ENCODE peak calls at places on chromosomes 7 and 10, in eight cellular contexts. Q is HCT116, P is mesenchymal stem cell, X is PC-9, M is mammary epithelial cell, Y is SK-N-SH, K is fibroblast of lung, T is neural progenitor cell. B is an unnamed sample.
A peak's percentile ranks its signal among the peaks of the same experiment; 100 is the strongest.

GRCh38 chr10:117663750-117664149 is 121.2 kb downstream of the EMX2 start:
- DNase-seq in Q (peak; percentile 33), P (peak; percentile 94), X (peak; percentile 73), M (peak; percentile 82), Y (no peak), K (peak; percentile 79), T (no peak), B (no peak)

GRCh38 chr10:98096316-98096715 is 38.1 kb upstream of the R3HCC1L start:
- DNase-seq in Q (no peak), P (no peak), X (no peak), M (no peak), Y (no peak), K (no peak), T (no peak), B (no peak)

GRCh38 chr7:98788921-98789320 is 80.9 kb downstream of the TMEM130 start:
- DNase-seq in Q (no peak), P (no peak), X (no peak), M (no peak), Y (no peak), K (peak; percentile 89), T (no peak), B (no peak)

GRCh38 chr7:147992698-147993097 is 597.9 kb upstream of the C7orf33 start:
- DNase-seq in Q (no peak), P (no peak), X (no peak), M (no peak), Y (no peak), K (no peak), T (no peak), B (no peak)

GRCh38 chr10:121862624-121863023 is 65.2 kb downstream of the ATE1 start:
- DNase-seq in Q (no peak), P (no peak), X (no peak), M (no peak), Y (no peak), K (no peak), T (no peak), B (peak; percentile 69)

GRCh38 chr10:344582-345200 is 209.4 kb downstream of the ZMYND11 start:
- DNase-seq in Q (no peak), P (no peak), X (no peak), M (no peak), Y (no peak), K (no peak), T (no peak), B (no peak)

GRCh38 chr10:126398924-126399323 is 10.6 kb upstream of the ADAM12 start:
- DNase-seq in Q (no peak), P (peak; percentile 62), X (no peak), M (no peak), Y (peak; percentile 65), K (peak; percentile 48), T (no peak), B (no peak)

GRCh38 chr10:5297466-5297865 is 67.3 kb upstream of the UCN3 start:
- DNase-seq in Q (no peak), P (no peak), X (no peak), M (peak; percentile 30), Y (no peak), K (no peak), T (no peak), B (no peak)

GRCh38 chr10:116989439-116989838 is 15.5 kb downstream of the SHTN1 start:
- DNase-seq in Q (no peak), P (no peak), X (no peak), M (no peak), Y (no peak), K (no peak), T (no peak), B (no peak)

GRCh38 chr10:119409906-119410305 is 132.6 kb downstream of the RGS10 start:
- DNase-seq in Q (no peak), P (peak; percentile 97), X (no peak), M (no peak), Y (no peak), K (no peak), T (no peak), B (no peak)

GRCh38 chr7:157044943-157045660 is 34.6 kb upstream of the MNX1 start:
- DNase-seq in Q (no peak), P (no peak), X (no peak), M (no peak), Y (no peak), K (no peak), T (no peak), B (no peak)

GRCh38 chr7:130867039-130867438 is 133.0 kb upstream of the KLF14 start:
- DNase-seq in Q (no peak), P (no peak), X (no peak), M (no peak), Y (no peak), K (no peak), T (no peak), B (no peak)

GRCh38 chr10:17028843-17029580 is 100.6 kb downstream of the CUBN start:
- DNase-seq in Q (no peak), P (no peak), X (no peak), M (no peak), Y (no peak), K (no peak), T (no peak), B (no peak)
- H3K4me2 ChIP-seq in Q (peak overlapping the region; percentile 70), P (no peak overlapping the region), X (no peak overlapping the region), M (peak overlapping the region; percentile 55), Y (peak overlapping the region; percentile 87), K (peak overlapping the region; percentile 82), T (no peak overlapping the region), B (no peak overlapping the region)

DNA sequence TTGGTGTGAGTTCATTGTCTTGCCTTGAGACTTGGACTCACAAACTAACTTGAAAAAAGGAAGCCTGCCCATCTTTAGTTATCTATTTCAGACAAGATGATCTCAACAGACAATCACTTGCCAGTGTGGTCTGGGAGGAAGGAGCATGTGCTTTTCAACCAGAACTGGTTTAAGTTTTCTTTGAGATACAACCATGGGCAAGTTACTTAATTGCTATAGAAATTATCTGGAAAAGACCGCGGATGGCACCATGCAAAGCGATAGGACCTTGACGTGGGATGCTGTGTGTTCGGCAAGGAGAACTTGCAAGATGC is 77.1 kb downstream of the KIAA1549 start:
- DNase-seq in Q (no peak), P (no peak), X (no peak), M (no peak), Y (no peak), K (no peak), T (no peak), B (no peak)
- H3K4me3 ChIP-seq in Q (no peak overlapping the region), P (no peak overlapping the region), X (no peak overlapping the region), M (no peak overlapping the region), Y (no peak overlapping the region), K (no peak overlapping the region), T (no peak overlapping the region), B (no peak overlapping the region)

GRCh38 chr10:79067241-79068202 is 1.2 kb upstream of the ZMIZ1 start:
- DNase-seq in Q (peak; percentile 73), P (peak; percentile 92), X (peak; percentile 76), M (peak; percentile 86), Y (peak; percentile 97), K (peak; percentile 94), T (peak; percentile 97), B (peak; percentile 90)

GRCh38 chr10:79063661-79064490 is 4.9 kb upstream of the ZMIZ1 start:
- DNase-seq in Q (no peak), P (no peak), X (no peak), M (no peak), Y (no peak), K (no peak), T (no peak), B (no peak)

GRCh38 chr10:79065091-79065551 is 3.6 kb upstream of the ZMIZ1 start:
- DNase-seq in Q (no peak), P (no peak), X (no peak), M (no peak), Y (no peak), K (no peak), T (no peak), B (no peak)

GRCh38 chr10:79066460-79067240 is 2.1 kb upstream of the ZMIZ1 start:
- DNase-seq in Q (no peak), P (peak; percentile 49), X (no peak), M (peak; percentile 35), Y (peak; percentile 84), K (no peak), T (peak; percentile 40), B (no peak)

DNA sequence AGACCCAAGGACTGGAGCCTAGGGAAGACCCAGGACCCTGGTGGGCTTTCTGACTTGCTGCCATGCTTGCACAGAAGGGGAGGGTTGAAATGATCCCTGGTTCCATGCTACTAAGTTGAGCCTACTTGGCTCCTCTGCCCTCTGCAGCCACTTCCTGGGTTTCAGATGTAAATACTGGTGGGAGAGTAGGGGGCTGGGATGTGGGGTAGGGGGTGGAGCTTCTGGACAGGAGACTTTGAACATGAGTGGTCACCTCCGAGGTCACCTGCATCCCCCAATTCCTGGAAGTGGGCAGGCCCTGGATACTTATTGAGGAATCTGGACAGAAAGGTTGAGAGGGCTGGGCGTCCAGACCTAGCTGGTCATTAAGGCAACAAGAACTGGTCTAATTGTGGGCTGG is 2.9 kb upstream of the ZMIZ1 start:
- DNase-seq in Q (no peak), P (no peak), X (no peak), M (no peak), Y (no peak), K (no peak), T (no peak), B (no peak)
- H3K4me2 ChIP-seq in Q (peak overlapping the region; percentile 90), P (no peak overlapping the region), X (peak overlapping the region; percentile 100), M (no peak overlapping the region), Y (peak overlapping the region; percentile 89), K (no peak overlapping the region), T (no peak overlapping the region), B (no peak overlapping the region)

GRCh38 chr7:43195768-43196167 is 83.3 kb downstream of the HECW1 start:
- DNase-seq in Q (no peak), P (no peak), X (no peak), M (no peak), Y (no peak), K (no peak), T (no peak), B (no peak)
- H3K4me3 ChIP-seq in Q (no peak overlapping the region), P (no peak overlapping the region), X (no peak overlapping the region), M (no peak overlapping the region), Y (no peak overlapping the region), K (no peak overlapping the region), T (no peak overlapping the region), B (no peak overlapping the region)

DNA sequence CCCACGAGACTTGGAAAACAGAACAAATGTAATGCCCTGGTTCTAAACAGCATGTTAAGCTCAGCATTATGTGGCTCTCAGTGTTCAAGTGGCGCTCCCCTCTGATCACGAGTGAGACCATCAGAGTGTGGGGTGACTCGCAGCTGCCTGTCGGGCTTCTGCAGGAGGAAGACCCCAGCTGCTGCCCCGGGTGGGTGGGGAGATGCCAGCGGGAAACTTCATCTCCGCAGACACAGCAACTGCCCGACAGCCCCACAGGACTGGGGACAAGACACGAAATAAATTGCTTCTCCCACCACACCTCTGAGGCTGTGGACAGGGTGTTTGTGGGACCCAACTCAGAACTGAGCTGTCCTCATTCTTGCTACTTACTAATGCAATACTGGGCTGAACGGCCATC is 126.3 kb upstream of the KIF5B start:
- DNase-seq in Q (no peak), P (no peak), X (no peak), M (no peak), Y (no peak), K (no peak), T (no peak), B (no peak)
- H3K4me2 ChIP-seq in Q (no peak overlapping the region), P (no peak overlapping the region), X (no peak overlapping the region), M (no peak overlapping the region), Y (no peak overlapping the region), K (no peak overlapping the region), T (no peak overlapping the region), B (no peak overlapping the region)

GRCh38 chr10:13440709-13441061 is 88.1 kb downstream of the BEND7 start:
- DNase-seq in Q (no peak), P (no peak), X (no peak), M (no peak), Y (no peak), K (no peak), T (no peak), B (no peak)
- H3K4me3 ChIP-seq in Q (peak overlapping the region; percentile 53), P (no peak overlapping the region), X (no peak overlapping the region), M (peak overlapping the region; percentile 35), Y (peak overlapping the region; percentile 49), K (no peak overlapping the region), T (no peak overlapping the region), B (no peak overlapping the region)

GRCh38 chr10:95864906-95865813 is 42.6 kb upstream of the CC2D2B start:
- DNase-seq in Q (peak; percentile 48), P (peak; percentile 96), X (no peak), M (peak; percentile 59), Y (peak; percentile 35), K (peak; percentile 75), T (peak; percentile 72), B (peak; percentile 52)
- H3K4me2 ChIP-seq in Q (no peak overlapping the region), P (peak overlapping the region; percentile 39), X (no peak overlapping the region), M (no peak overlapping the region), Y (no peak overlapping the region), K (no peak overlapping the region), T (no peak overlapping the region), B (no peak overlapping the region)